ENCODE peak calls at places on chromosomes 3 and 15, in six cellular contexts. R, Q, N, Y, F and E are unnamed samples.
A peak's percentile ranks its signal among the peaks of the same experiment; 100 is the strongest.

GRCh38 chr15:41695750-41696436 is 35.7 kb downstream of the MGA start:
- DNase-seq in R (no peak), Q (peak; percentile 36), N (peak; percentile 81), Y (peak; percentile 36), F (no peak), E (no peak)

GRCh38 chr3:58375209-58375608 is 42.5 kb downstream of the PXK start:
- DNase-seq in R (no peak), Q (no peak), N (no peak), Y (no peak), F (no peak), E (no peak)

GRCh38 chr3:66719796-66720195 is 219.0 kb upstream of the LRIG1 start:
- DNase-seq in R (no peak), Q (no peak), N (no peak), Y (no peak), F (no peak), E (no peak)

GRCh38 chr15:38705421-38706219 is 141.0 kb upstream of the RASGRP1 start:
- DNase-seq in R (no peak), Q (peak; percentile 33), N (no peak), Y (no peak), F (no peak), E (no peak)

GRCh38 chr15:89948796-89949195 is 36.0 kb upstream of the ARPIN start:
- DNase-seq in R (no peak), Q (no peak), N (no peak), Y (no peak), F (no peak), E (no peak)

GRCh38 chr3:158617982-158618875 is 26.1 kb upstream of the GFM1 start:
- DNase-seq in R (no peak), Q (no peak), N (peak; percentile 4), Y (no peak), F (no peak), E (no peak)

GRCh38 chr3:105362021-105362665 is 4.6 kb upstream of the ALCAM start:
- DNase-seq in R (no peak), Q (peak; percentile 65), N (no peak), Y (no peak), F (no peak), E (no peak)

GRCh38 chr3:148930785-148931184 is 60.6 kb upstream of the GYG1 start:
- DNase-seq in R (no peak), Q (peak; percentile 72), N (no peak), Y (no peak), F (no peak), E (no peak)

GRCh38 chr15:74781673-74782595 is at the start of gene CSK:
- DNase-seq in R (peak; percentile 68), Q (peak; percentile 85), N (peak; percentile 89), Y (peak; percentile 87), F (peak; percentile 90), E (no peak)

GRCh38 chr3:38274864-38275649 is 7.0 kb upstream of the SLC22A14 start:
- DNase-seq in R (no peak), Q (no peak), N (no peak), Y (no peak), F (no peak), E (no peak)

GRCh38 chr15:28920781-28921331 is 35.1 kb downstream of the APBA2 start:
- DNase-seq in R (no peak), Q (no peak), N (no peak), Y (no peak), F (no peak), E (no peak)

GRCh38 chr15:28921336-28921735 is 35.6 kb downstream of the APBA2 start:
- DNase-seq in R (no peak), Q (no peak), N (no peak), Y (no peak), F (no peak), E (no peak)

GRCh38 chr15:28919201-28919627 is 33.4 kb downstream of the APBA2 start:
- DNase-seq in R (no peak), Q (no peak), N (no peak), Y (no peak), F (no peak), E (no peak)

GRCh38 chr15:28918141-28918983 is 32.6 kb downstream of the APBA2 start:
- DNase-seq in R (no peak), Q (no peak), N (no peak), Y (no peak), F (no peak), E (no peak)

DNA sequence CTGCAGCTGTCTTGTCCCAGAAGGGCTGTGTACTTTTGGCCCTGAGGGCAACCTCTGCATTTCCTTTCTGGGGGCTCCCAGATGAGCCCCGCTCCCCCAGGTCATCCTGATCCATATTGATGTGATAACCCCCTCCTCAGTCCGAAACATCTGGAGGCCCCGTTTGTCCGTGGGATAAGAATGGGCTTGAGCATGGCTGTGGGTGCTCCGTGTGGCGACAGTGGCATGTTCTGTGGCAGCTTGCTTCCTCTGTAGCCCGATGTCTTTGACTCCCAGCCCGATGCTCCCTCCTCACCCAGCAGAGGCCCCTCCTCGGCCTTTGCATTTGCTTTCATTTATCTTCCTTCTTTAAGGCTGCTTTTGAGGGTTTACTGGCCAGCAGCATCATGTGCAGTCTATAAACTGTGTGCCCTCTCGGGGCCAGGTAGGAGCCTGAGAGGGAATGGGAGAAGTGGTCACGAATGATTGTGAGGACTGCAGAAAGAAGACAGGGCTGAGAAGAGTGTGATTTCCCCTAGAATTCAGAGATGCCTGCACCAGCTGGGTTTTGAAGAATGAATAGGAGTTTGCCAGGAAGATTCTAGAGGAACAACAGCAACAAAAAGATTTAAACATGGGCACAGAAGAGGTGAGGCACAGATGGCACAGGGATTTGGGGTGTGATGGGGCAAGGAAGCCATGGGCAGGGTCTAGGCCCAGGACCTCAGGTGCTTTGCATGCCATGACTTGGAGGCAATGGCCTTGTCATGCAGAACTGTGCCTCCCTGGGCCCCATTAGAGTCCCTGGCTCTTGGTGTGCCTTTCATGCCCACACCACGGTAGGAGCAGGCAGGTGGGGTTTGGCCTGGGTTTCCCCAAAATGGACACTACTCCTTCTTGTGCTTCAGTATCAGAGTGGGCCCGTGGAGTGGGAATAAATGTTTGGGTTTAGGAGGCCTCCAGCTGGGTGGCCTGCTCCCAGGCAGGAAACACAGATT is 34.2 kb downstream of the APBA2 start:
- DNase-seq in R (no peak), Q (no peak), N (no peak), Y (no peak), F (no peak), E (no peak)
- H3K4me3 ChIP-seq in R (no peak overlapping the region), Q (no peak overlapping the region), N (no peak overlapping the region), Y (no peak overlapping the region), F (no peak overlapping the region), E (no peak overlapping the region)

GRCh38 chr3:32254268-32254667 is 15.8 kb downstream of the CMTM8 start:
- DNase-seq in R (no peak), Q (no peak), N (no peak), Y (no peak), F (no peak), E (no peak)
- H3K4me3 ChIP-seq in R (no peak overlapping the region), Q (no peak overlapping the region), N (no peak overlapping the region), Y (no peak overlapping the region), F (no peak overlapping the region), E (no peak overlapping the region)

GRCh38 chr15:67824157-67824899 is 981 bp upstream of the SKOR1 start:
- DNase-seq in R (no peak), Q (no peak), N (no peak), Y (no peak), F (peak; percentile 47), E (no peak)

GRCh38 chr15:67824900-67825879 is at the start of gene SKOR1:
- DNase-seq in R (no peak), Q (peak; percentile 69), N (no peak), Y (no peak), F (peak; percentile 46), E (no peak)

GRCh38 chr15:67826717-67827560 is 1.6 kb downstream of the SKOR1 start:
- DNase-seq in R (no peak), Q (no peak), N (no peak), Y (no peak), F (peak; percentile 49), E (no peak)

GRCh38 chr15:67827561-67828378 is 2.5 kb downstream of the SKOR1 start:
- DNase-seq in R (no peak), Q (no peak), N (no peak), Y (no peak), F (peak; percentile 47), E (peak; percentile 33)

DNA sequence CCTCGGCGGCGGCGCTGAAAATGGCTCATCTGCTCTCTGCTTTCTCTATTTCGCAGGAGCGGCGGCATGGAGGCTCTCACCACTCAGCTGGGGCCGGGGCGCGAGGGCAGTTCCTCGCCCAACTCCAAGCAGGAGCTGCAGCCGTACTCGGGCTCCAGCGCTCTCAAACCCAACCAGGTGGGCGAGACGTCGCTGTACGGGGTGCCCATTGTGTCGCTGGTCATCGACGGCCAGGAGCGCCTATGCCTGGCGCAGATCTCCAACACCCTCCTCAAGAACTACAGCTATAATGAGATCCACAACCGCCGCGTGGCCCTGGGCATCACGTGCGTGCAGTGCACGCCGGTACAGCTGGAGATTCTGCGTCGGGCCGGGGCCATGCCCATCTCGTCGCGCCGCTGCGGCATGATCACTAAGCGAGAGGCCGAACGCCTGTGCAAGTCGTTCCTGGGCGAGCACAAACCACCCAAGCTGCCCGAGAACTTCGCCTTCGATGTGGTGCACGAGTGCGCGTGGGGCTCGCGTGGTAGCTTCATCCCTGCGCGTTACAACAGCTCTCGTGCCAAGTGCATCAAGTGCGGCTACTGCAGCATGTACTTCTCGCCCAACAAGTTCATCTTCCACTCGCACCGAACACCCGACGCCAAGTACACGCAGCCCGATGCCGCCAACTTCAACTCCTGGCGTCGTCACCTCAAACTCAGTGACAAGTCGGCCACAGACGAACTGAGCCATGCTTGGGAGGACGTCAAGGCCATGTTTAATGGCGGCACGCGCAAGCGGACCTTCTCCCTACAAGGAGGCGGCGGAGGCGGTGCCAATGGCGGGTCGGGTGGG is 789 bp downstream of the SKOR1 start:
- DNase-seq in R (no peak), Q (peak; percentile 21), N (no peak), Y (no peak), F (peak; percentile 52), E (no peak)
- H3K4me3 ChIP-seq in R (no peak overlapping the region), Q (no peak overlapping the region), N (no peak overlapping the region), Y (no peak overlapping the region), F (peak overlapping the region; percentile 32), E (no peak overlapping the region)

DNA sequence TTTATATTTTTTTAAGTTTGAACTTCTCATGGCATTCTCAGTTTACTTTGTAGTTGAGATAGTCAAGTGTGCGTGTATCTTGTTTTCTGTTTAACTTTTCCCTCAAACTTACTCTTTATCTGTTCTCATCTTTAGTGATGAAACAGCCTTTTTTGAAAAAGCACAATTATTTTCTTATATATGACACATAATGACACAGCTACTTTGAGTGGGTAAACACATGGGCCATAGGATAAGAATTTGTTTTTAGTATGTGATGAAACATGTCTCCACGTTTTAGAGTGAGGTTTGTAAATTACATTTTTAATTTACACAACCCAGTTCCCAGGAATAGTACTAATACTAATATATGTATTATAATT is 3.2 kb downstream of the DIPK2A start:
- DNase-seq in R (no peak), Q (peak; percentile 70), N (no peak), Y (no peak), F (no peak), E (no peak)
- H3K4me3 ChIP-seq in R (no peak overlapping the region), Q (peak overlapping the region; percentile 94), N (peak overlapping the region; percentile 89), Y (no peak overlapping the region), F (peak overlapping the region; percentile 77), E (peak overlapping the region; percentile 98)

GRCh38 chr3:43733459-43734384 is 43.0 kb downstream of the ABHD5 start:
- DNase-seq in R (no peak), Q (peak; percentile 69), N (no peak), Y (no peak), F (no peak), E (no peak)
- H3K4me3 ChIP-seq in R (no peak overlapping the region), Q (no peak overlapping the region), N (no peak overlapping the region), Y (no peak overlapping the region), F (no peak overlapping the region), E (no peak overlapping the region)

GRCh38 chr3:50230106-50230832 is 5.7 kb upstream of the GNAI2 start:
- DNase-seq in R (no peak), Q (no peak), N (no peak), Y (no peak), F (no peak), E (no peak)
- H3K4me3 ChIP-seq in R (no peak overlapping the region), Q (no peak overlapping the region), N (no peak overlapping the region), Y (no peak overlapping the region), F (no peak overlapping the region), E (no peak overlapping the region)

GRCh38 chr3:62990704-62991413 is 115.6 kb upstream of the CADPS start:
- DNase-seq in R (no peak), Q (no peak), N (no peak), Y (no peak), F (no peak), E (no peak)
- H3K4me3 ChIP-seq in R (no peak overlapping the region), Q (no peak overlapping the region), N (no peak overlapping the region), Y (no peak overlapping the region), F (no peak overlapping the region), E (no peak overlapping the region)